ENCODE peak calls at places on chromosomes 5 and 9, in four cellular contexts. Y, B, G and O are unnamed samples. For H3K4me1, the result is how much of the 10 kb centered on the place peaks cover.

GRCh38 chr5:72066658-72067057 is 40.6 kb upstream of the MAP1B start:
- DNase-seq in Y (no peak), G (no peak), B (peak), O (peak)

GRCh38 chr9:111588846-111589245 is 10.6 kb downstream of the PTGR1 start:
- DNase-seq in Y (no peak), G (no peak), B (no peak), O (no peak)

GRCh38 chr5:159022178-159022556 is 77.5 kb downstream of the EBF1 start:
- DNase-seq in B (no peak), Y (no peak), G (no peak), O (peak)

GRCh38 chr5:126373621-126374416 is 49.4 kb upstream of the GRAMD2B start:
- DNase-seq in Y (no peak), G (no peak), B (peak), O (peak)

GRCh38 chr5:141605523-141606277 is 13.1 kb downstream of the DIAPH1 start:
- DNase-seq in Y (no peak), G (peak), B (no peak), O (peak)

GRCh38 chr5:121350493-121350892 is 501.2 kb upstream of the FTMT start:
- DNase-seq in G (no peak), Y (no peak), B (peak), O (no peak)

GRCh38 chr5:42993516-42994284 is 46.4 kb downstream of the ANXA2R start:
- DNase-seq in B (peak), G (peak), Y (no peak), O (peak)

GRCh38 chr5:40221796-40222195 is 457.9 kb upstream of the PTGER4 start:
- DNase-seq in Y (no peak), B (peak), G (no peak), O (peak)

GRCh38 chr5:53488195-53488594 is 7.8 kb downstream of the FST start:
- DNase-seq in Y (no peak), B (no peak), G (no peak), O (no peak)

GRCh38 chr9:91943876-91944470 is 6.1 kb downstream of the ROR2 start:
- DNase-seq in G (no peak), Y (no peak), B (no peak), O (no peak)

GRCh38 chr9:98430535-98430934 is 175.1 kb upstream of the TBC1D2 start:
- DNase-seq in G (no peak), Y (no peak), B (no peak), O (peak)

GRCh38 chr9:33661186-33661585 is 134.2 kb upstream of the PRSS3 start:
- DNase-seq in B (peak), G (no peak), Y (no peak), O (peak)

GRCh38 chr5:675876-676698 is 17.1 kb downstream of the TPPP start:
- DNase-seq in B (no peak), G (peak), Y (no peak), O (no peak)

GRCh38 chr5:108255468-108255867 is 126.4 kb downstream of the FBXL17 start:
- DNase-seq in B (no peak), G (no peak), Y (no peak), O (no peak)

GRCh38 chr5:112983307-112983811 is 6.8 kb downstream of the DCP2 start:
- DNase-seq in Y (no peak), G (no peak), B (peak), O (peak)

GRCh38 chr5:171706736-171707440 is 78.7 kb upstream of the SMIM23 start:
- DNase-seq in G (no peak), B (no peak), Y (no peak), O (no peak)

GRCh38 chr5:126003309-126003708 is 419.9 kb upstream of the GRAMD2B start:
- DNase-seq in G (no peak), B (peak), Y (no peak), O (peak)

GRCh38 chr9:122464633-122465567 is 12.8 kb downstream of the OR1J1 start:
- DNase-seq in B (peak), G (peak), Y (peak), O (peak)

GRCh38 chr9:135926402-135927194 is 19.3 kb upstream of the CAMSAP1 start:
- DNase-seq in B (peak), Y (no peak), G (peak), O (peak)

GRCh38 chr5:140966293-140967225 is at the start of gene PCDHAC2:
- DNase-seq in Y (no peak), B (peak), G (peak), O (peak)

GRCh38 chr5:1279443-1280151 is 15.3 kb downstream of the TERT start:
- DNase-seq in G (peak), Y (no peak), B (no peak), O (no peak)

GRCh38 chr5:104297076-104297475 is 734.5 kb upstream of the NUDT12 start:
- DNase-seq in Y (no peak), B (peak), G (no peak), O (peak)

GRCh38 chr9:6307551-6308096 is 20.6 kb upstream of the TPD52L3 start:
- DNase-seq in G (no peak), B (no peak), Y (no peak), O (no peak)

GRCh38 chr5:9894571-9895304 is 264.6 kb upstream of the TAS2R1 start:
- DNase-seq in G (no peak), B (no peak), Y (no peak), O (no peak)

GRCh38 chr5:36521219-36521618 is 85.2 kb upstream of the SLC1A3 start:
- DNase-seq in Y (no peak), B (no peak), G (no peak), O (no peak)

GRCh38 chr5:132054697-132055440 is 5.6 kb upstream of the IL3 start:
- DNase-seq in G (peak), B (no peak), Y (no peak), O (no peak)

GRCh38 chr9:134158242-134158641 is 6.1 kb downstream of the RNU6ATAC start:
- DNase-seq in B (no peak), G (peak), Y (no peak), O (no peak)

GRCh38 chr5:172984244-172984953 is 828 bp downstream of the ATP6V0E1 start:
- DNase-seq in Y (peak), B (peak), G (peak), O (peak)

GRCh38 chr9:122228906-122229837 is at the start of gene LHX6:
- DNase-seq in G (no peak), B (peak), Y (peak), O (peak)

GRCh38 chr5:151667083-151667482 is 19.6 kb downstream of the SPARC start:
- DNase-seq in G (no peak), B (no peak), Y (no peak), O (no peak)
- H3K4me1 ChIP-seq in G (under half), B (half or more), Y (under half), O (under half)

GRCh38 chr5:144191461-144191860 is 20.8 kb downstream of the KCTD16 start:
- DNase-seq in B (no peak), G (no peak), Y (no peak), O (no peak)
- H3K4me1 ChIP-seq in B (under half), G (under half), Y (under half), O (under half)

GRCh38 chr5:16885635-16886365 is 50.3 kb downstream of the MYO10 start:
- DNase-seq in G (no peak), B (no peak), Y (no peak), O (no peak)
- H3K4me1 ChIP-seq in G (under half), B (under half), Y (half or more), O (under half)

GRCh38 chr9:129333613-129333960 is 155.5 kb upstream of the IER5L start:
- DNase-seq in Y (peak), G (no peak), B (no peak), O (peak)

GRCh38 chr9:129331366-129331765 is 153.3 kb upstream of the IER5L start:
- DNase-seq in Y (no peak), B (no peak), G (no peak), O (no peak)

GRCh38 chr9:129333961-129334743 is 156.1 kb upstream of the IER5L start:
- DNase-seq in G (peak), B (peak), Y (peak), O (peak)

GRCh38 chr9:129331772-129332512 is 153.9 kb upstream of the IER5L start:
- DNase-seq in G (no peak), B (no peak), Y (no peak), O (no peak)

GRCh38 chr9:129332581-129332980 is 154.5 kb upstream of the IER5L start:
- DNase-seq in G (no peak), B (no peak), Y (no peak), O (no peak)
- H3K4me1 ChIP-seq in G (under half), B (half or more), Y (under half), O (half or more)

DNA sequence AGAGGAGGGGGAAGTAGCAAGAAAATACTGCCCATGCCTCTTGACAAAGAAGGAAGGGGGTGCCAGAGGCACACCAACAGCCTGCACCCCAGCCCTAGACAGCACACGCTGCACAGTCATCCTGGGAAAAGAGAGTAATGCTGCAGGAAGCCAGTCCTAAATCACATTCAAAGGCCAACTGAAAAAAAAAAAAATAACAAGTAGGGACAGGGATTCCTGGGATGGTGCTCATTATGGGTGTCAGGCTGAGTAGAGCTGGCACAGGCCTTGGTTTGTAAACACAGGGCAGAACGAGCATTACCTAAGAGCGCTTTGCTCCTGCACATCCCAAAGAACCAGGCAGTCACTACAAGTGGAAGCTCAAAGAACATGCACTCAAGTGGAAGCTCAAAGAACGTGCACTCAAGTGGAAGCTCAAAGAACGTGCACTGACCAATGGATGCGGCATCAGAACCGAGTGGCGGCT is 7.8 kb downstream of the RAPGEF1 start:
- DNase-seq in G (no peak), B (peak), Y (no peak), O (peak)
- H3K4me1 ChIP-seq in G (half or more), B (half or more), Y (half or more), O (under half)